ENCODE peak calls at places on chromosomes 2 and 18, in eight cellular contexts. One of them, this sample, is unnamed.

GRCh38 chr18:24201699-24202687 is 63.1 kb downstream of the CABYR start:
- DNase-seq in OCI-LY7: no peak
- DNase-seq in PC-9: no peak
- DNase-seq in upper lobe of right lung: no peak
- DNase-seq in fibroblast of lung: no peak
- DNase-seq in CD8-positive, alpha-beta T cell: no peak
- DNase-seq in esophagus squamous epithelium: no peak
- DNase-seq in cardiac muscle cell: no peak
- DNase-seq in this sample: no peak

GRCh38 chr2:239379641-239380170 is 21.1 kb downstream of the HDAC4 start:
- DNase-seq in OCI-LY7: no peak
- DNase-seq in PC-9: no peak
- DNase-seq in upper lobe of right lung: no peak
- DNase-seq in fibroblast of lung: no peak
- DNase-seq in CD8-positive, alpha-beta T cell: no peak
- DNase-seq in esophagus squamous epithelium: no peak
- DNase-seq in cardiac muscle cell: no peak
- DNase-seq in this sample: no peak

GRCh38 chr2:202278036-202278760 is 12.6 kb downstream of the NOP58 start:
- DNase-seq in OCI-LY7: no peak
- DNase-seq in PC-9: no peak
- DNase-seq in upper lobe of right lung: no peak
- DNase-seq in fibroblast of lung: peak; percentile 71
- DNase-seq in CD8-positive, alpha-beta T cell: no peak
- DNase-seq in esophagus squamous epithelium: no peak
- DNase-seq in cardiac muscle cell: peak; percentile 65
- DNase-seq in this sample: no peak

GRCh38 chr18:35355140-35355618 is 11.0 kb upstream of the ZNF24 start:
- DNase-seq in OCI-LY7: peak; percentile 52
- DNase-seq in PC-9: peak; percentile 27
- DNase-seq in upper lobe of right lung: peak; percentile 67
- DNase-seq in fibroblast of lung: peak; percentile 88
- DNase-seq in CD8-positive, alpha-beta T cell: peak; percentile 69
- DNase-seq in esophagus squamous epithelium: peak; percentile 8
- DNase-seq in cardiac muscle cell: peak; percentile 92
- DNase-seq in this sample: peak; percentile 81

GRCh38 chr2:230155359-230155758 is 64.4 kb downstream of the SP110 start:
- DNase-seq in OCI-LY7: no peak
- DNase-seq in PC-9: no peak
- DNase-seq in upper lobe of right lung: no peak
- DNase-seq in fibroblast of lung: no peak
- DNase-seq in CD8-positive, alpha-beta T cell: no peak
- DNase-seq in esophagus squamous epithelium: no peak
- DNase-seq in cardiac muscle cell: no peak
- DNase-seq in this sample: peak; percentile 16

GRCh38 chr2:28011322-28011737 is 120.8 kb downstream of the BABAM2 start:
- DNase-seq in OCI-LY7: no peak
- DNase-seq in PC-9: no peak
- DNase-seq in upper lobe of right lung: no peak
- DNase-seq in fibroblast of lung: no peak
- DNase-seq in CD8-positive, alpha-beta T cell: no peak
- DNase-seq in esophagus squamous epithelium: no peak
- DNase-seq in cardiac muscle cell: no peak
- DNase-seq in this sample: no peak

GRCh38 chr18:13436596-13436995 is 218.0 kb downstream of the LDLRAD4 start:
- DNase-seq in OCI-LY7: no peak
- DNase-seq in PC-9: no peak
- DNase-seq in upper lobe of right lung: no peak
- DNase-seq in fibroblast of lung: no peak
- DNase-seq in CD8-positive, alpha-beta T cell: peak; percentile 59
- DNase-seq in esophagus squamous epithelium: no peak
- DNase-seq in cardiac muscle cell: no peak
- DNase-seq in this sample: no peak

GRCh38 chr18:13077473-13077872 is 86.3 kb downstream of the CEP192 start:
- DNase-seq in OCI-LY7: no peak
- DNase-seq in PC-9: no peak
- DNase-seq in upper lobe of right lung: no peak
- DNase-seq in fibroblast of lung: no peak
- DNase-seq in CD8-positive, alpha-beta T cell: no peak
- DNase-seq in esophagus squamous epithelium: no peak
- DNase-seq in cardiac muscle cell: no peak
- DNase-seq in this sample: no peak

GRCh38 chr2:207434903-207435302 is 94.9 kb upstream of the CREB1 start:
- DNase-seq in OCI-LY7: no peak
- DNase-seq in PC-9: no peak
- DNase-seq in upper lobe of right lung: no peak
- DNase-seq in fibroblast of lung: no peak
- DNase-seq in CD8-positive, alpha-beta T cell: no peak
- DNase-seq in esophagus squamous epithelium: no peak
- DNase-seq in cardiac muscle cell: no peak
- DNase-seq in this sample: no peak

DNA sequence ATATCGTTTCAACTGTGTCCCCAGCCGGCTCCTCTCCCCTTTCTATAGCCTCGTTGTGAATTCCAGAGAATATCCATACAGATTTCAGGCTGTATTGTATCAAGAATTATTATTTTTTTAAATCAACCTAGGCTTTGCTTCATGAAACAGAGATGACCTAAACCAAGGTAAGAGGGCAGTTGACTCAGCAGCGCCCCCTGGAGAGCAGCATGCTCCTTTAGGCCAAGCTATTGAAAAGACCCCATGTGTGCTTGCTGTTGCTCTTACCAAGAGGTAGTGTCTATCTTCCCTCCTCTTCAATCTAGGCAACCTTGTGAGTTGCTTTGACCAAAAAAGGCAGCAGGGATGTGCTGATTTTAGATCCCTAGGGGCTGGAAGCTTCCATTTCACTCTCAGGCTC is 426.7 kb upstream of the SMIM21 start:
- DNase-seq in OCI-LY7: peak; percentile 4
- DNase-seq in PC-9: peak; percentile 3
- DNase-seq in upper lobe of right lung: no peak
- DNase-seq in fibroblast of lung: no peak
- DNase-seq in CD8-positive, alpha-beta T cell: no peak
- DNase-seq in esophagus squamous epithelium: no peak
- DNase-seq in cardiac muscle cell: no peak
- DNase-seq in this sample: no peak
- TF ChIP-seq CTCF in OCI-LY7: peak; percentile 72
- TF ChIP-seq CTCF in PC-9: peak; percentile 66
- TF ChIP-seq CTCF in upper lobe of right lung: peak; percentile 30
- TF ChIP-seq CTCF in fibroblast of lung: no peak
- TF ChIP-seq CTCF in CD8-positive, alpha-beta T cell: no peak
- TF ChIP-seq CTCF in esophagus squamous epithelium: no peak
- TF ChIP-seq CTCF in cardiac muscle cell: no peak
- TF ChIP-seq CTCF in this sample: no peak

DNA sequence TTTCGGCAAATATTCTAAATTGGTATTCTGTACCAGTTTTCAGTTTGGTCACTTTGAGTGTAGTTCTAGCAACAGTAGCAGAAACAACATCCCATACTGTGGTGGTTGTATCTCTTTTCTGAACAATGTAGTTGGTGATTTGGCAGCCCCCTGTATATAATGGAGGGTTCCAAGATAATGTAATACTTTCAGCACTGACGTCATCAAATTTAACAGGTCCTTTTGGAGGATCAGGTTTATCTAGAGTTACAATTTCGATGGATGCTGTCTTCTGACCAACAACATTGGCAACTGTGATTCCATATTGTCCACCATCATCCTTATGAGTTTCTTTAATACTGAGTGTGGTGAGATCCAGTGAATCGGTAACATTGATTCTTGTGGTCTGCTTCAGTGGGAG is 88.0 kb downstream of the PLEKHA3 start:
- DNase-seq in OCI-LY7: no peak
- DNase-seq in PC-9: no peak
- DNase-seq in upper lobe of right lung: no peak
- DNase-seq in fibroblast of lung: no peak
- DNase-seq in CD8-positive, alpha-beta T cell: no peak
- DNase-seq in esophagus squamous epithelium: no peak
- DNase-seq in cardiac muscle cell: no peak
- DNase-seq in this sample: no peak
- H3K9me3 ChIP-seq in OCI-LY7: no peaks in the 10 kb centered on the region
- H3K9me3 ChIP-seq in PC-9: no peaks in the 10 kb centered on the region
- H3K9me3 ChIP-seq in upper lobe of right lung: no peaks in the 10 kb centered on the region
- H3K9me3 ChIP-seq in fibroblast of lung: no peaks in the 10 kb centered on the region
- H3K9me3 ChIP-seq in CD8-positive, alpha-beta T cell: peaks cover 21% of the 10 kb centered on the region
- H3K9me3 ChIP-seq in esophagus squamous epithelium: peaks cover 3% of the 10 kb centered on the region
- H3K9me3 ChIP-seq in cardiac muscle cell: no peaks in the 10 kb centered on the region
- H3K9me3 ChIP-seq in this sample: no peaks in the 10 kb centered on the region

GRCh38 chr2:168460561-168460960 is 4.5 kb downstream of the CERS6 start:
- DNase-seq in OCI-LY7: no peak
- DNase-seq in PC-9: no peak
- DNase-seq in upper lobe of right lung: no peak
- DNase-seq in fibroblast of lung: no peak
- DNase-seq in CD8-positive, alpha-beta T cell: no peak
- DNase-seq in esophagus squamous epithelium: no peak
- DNase-seq in cardiac muscle cell: no peak
- DNase-seq in this sample: no peak

GRCh38 chr2:168459256-168459655 is 3.2 kb downstream of the CERS6 start:
- DNase-seq in OCI-LY7: no peak
- DNase-seq in PC-9: no peak
- DNase-seq in upper lobe of right lung: no peak
- DNase-seq in fibroblast of lung: no peak
- DNase-seq in CD8-positive, alpha-beta T cell: no peak
- DNase-seq in esophagus squamous epithelium: no peak
- DNase-seq in cardiac muscle cell: no peak
- DNase-seq in this sample: no peak

GRCh38 chr2:168462543-168463045 is 6.5 kb downstream of the CERS6 start:
- DNase-seq in OCI-LY7: no peak
- DNase-seq in PC-9: no peak
- DNase-seq in upper lobe of right lung: no peak
- DNase-seq in fibroblast of lung: no peak
- DNase-seq in CD8-positive, alpha-beta T cell: no peak
- DNase-seq in esophagus squamous epithelium: no peak
- DNase-seq in cardiac muscle cell: no peak
- DNase-seq in this sample: no peak

GRCh38 chr2:168461942-168462331 is 5.9 kb downstream of the CERS6 start:
- DNase-seq in OCI-LY7: no peak
- DNase-seq in PC-9: no peak
- DNase-seq in upper lobe of right lung: no peak
- DNase-seq in fibroblast of lung: no peak
- DNase-seq in CD8-positive, alpha-beta T cell: no peak
- DNase-seq in esophagus squamous epithelium: no peak
- DNase-seq in cardiac muscle cell: no peak
- DNase-seq in this sample: no peak

DNA sequence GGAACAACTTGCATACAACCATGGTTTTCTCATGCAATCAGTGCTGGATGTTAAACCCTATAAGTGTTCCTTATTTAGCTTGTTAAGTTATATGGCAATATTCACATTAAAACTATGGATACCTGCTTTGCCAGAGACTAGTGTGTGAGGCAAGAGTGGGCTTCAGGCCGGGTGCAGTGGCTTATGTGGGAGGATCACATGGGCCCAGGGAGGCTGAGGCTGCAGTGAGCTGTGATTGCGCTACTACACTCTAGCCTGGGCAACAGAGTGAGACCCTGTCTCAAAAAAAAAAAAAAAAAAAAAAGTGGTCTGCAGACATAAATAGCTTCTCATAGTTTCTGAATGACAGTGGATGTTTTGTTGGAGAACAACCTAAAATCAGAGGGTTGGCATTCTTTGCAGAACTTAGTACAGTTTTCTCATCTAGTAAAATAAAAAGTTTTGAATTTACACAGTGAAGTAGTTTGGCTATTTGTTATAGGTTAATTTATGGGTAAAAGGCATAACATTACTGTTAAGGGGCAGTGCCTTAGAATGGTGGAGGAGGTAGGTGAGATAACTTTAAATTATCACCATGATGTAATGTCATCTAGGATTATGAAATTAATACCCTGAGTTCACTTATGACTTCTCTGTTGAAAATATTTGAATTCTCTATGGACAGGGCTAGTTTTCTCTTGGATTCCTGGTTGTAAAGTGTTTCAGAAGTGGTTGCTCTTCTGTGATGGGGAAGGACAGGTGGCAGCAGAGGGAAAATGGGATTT is 5.3 kb downstream of the CERS6 start:
- DNase-seq in OCI-LY7: no peak
- DNase-seq in PC-9: no peak
- DNase-seq in upper lobe of right lung: no peak
- DNase-seq in fibroblast of lung: no peak
- DNase-seq in CD8-positive, alpha-beta T cell: no peak
- DNase-seq in esophagus squamous epithelium: no peak
- DNase-seq in cardiac muscle cell: no peak
- DNase-seq in this sample: no peak
- H3K4me1 ChIP-seq in OCI-LY7: no peaks in the 10 kb centered on the region
- H3K4me1 ChIP-seq in PC-9: peaks cover 19% of the 10 kb centered on the region
- H3K4me1 ChIP-seq in upper lobe of right lung: peaks cover 16% of the 10 kb centered on the region
- H3K4me1 ChIP-seq in fibroblast of lung: peaks cover 2% of the 10 kb centered on the region
- H3K4me1 ChIP-seq in CD8-positive, alpha-beta T cell: peaks cover 40% of the 10 kb centered on the region
- H3K4me1 ChIP-seq in esophagus squamous epithelium: peaks cover 6% of the 10 kb centered on the region
- H3K4me1 ChIP-seq in cardiac muscle cell: peaks cover 30% of the 10 kb centered on the region
- H3K4me1 ChIP-seq in this sample: peaks cover 46% of the 10 kb centered on the region

GRCh38 chr2:235053649-235054048 is 101.8 kb downstream of the SH3BP4 start:
- DNase-seq in OCI-LY7: no peak
- DNase-seq in PC-9: no peak
- DNase-seq in upper lobe of right lung: no peak
- DNase-seq in fibroblast of lung: no peak
- DNase-seq in CD8-positive, alpha-beta T cell: no peak
- DNase-seq in esophagus squamous epithelium: no peak
- DNase-seq in cardiac muscle cell: no peak
- DNase-seq in this sample: no peak

GRCh38 chr2:235056768-235057167 is 105.0 kb downstream of the SH3BP4 start:
- DNase-seq in OCI-LY7: no peak
- DNase-seq in PC-9: no peak
- DNase-seq in upper lobe of right lung: no peak
- DNase-seq in fibroblast of lung: no peak
- DNase-seq in CD8-positive, alpha-beta T cell: no peak
- DNase-seq in esophagus squamous epithelium: no peak
- DNase-seq in cardiac muscle cell: no peak
- DNase-seq in this sample: no peak

GRCh38 chr2:235054497-235054896 is 102.7 kb downstream of the SH3BP4 start:
- DNase-seq in OCI-LY7: no peak
- DNase-seq in PC-9: no peak
- DNase-seq in upper lobe of right lung: no peak
- DNase-seq in fibroblast of lung: no peak
- DNase-seq in CD8-positive, alpha-beta T cell: no peak
- DNase-seq in esophagus squamous epithelium: no peak
- DNase-seq in cardiac muscle cell: no peak
- DNase-seq in this sample: no peak

GRCh38 chr2:235054919-235055318 is 103.1 kb downstream of the SH3BP4 start:
- DNase-seq in OCI-LY7: no peak
- DNase-seq in PC-9: no peak
- DNase-seq in upper lobe of right lung: no peak
- DNase-seq in fibroblast of lung: no peak
- DNase-seq in CD8-positive, alpha-beta T cell: no peak
- DNase-seq in esophagus squamous epithelium: no peak
- DNase-seq in cardiac muscle cell: no peak
- DNase-seq in this sample: no peak

DNA sequence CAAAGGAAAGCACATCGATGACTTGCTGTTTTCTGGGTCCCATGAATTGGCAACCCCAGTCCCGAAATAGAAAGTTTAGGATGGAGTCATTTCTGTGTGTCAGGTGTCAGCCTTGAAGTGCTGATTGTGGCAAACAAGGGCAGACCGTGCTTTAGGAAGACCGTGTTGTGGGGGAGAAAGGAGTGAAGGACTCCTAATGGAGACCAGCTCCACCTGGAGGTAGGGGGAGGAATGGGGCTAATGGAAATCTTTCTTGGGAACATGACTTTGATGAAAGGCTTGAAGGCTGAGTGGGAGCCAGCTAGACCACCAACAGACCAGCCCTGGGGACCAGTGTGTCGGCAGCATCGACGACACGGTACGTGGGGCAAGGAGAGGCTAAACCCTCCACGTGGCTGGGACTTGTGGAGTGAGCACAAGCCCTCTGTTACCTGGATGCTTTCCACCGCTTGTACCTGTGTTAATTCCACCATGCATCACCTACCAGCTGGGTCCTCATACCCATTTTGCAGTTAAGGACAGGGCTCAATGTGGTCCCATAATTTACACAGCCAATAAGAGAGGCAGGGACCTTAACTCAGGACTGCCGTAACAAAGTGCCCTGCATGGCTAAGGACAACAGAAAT is 104.2 kb downstream of the SH3BP4 start:
- DNase-seq in OCI-LY7: peak; percentile 45
- DNase-seq in PC-9: peak; percentile 42
- DNase-seq in upper lobe of right lung: peak; percentile 62
- DNase-seq in fibroblast of lung: peak; percentile 48
- DNase-seq in CD8-positive, alpha-beta T cell: no peak
- DNase-seq in esophagus squamous epithelium: no peak
- DNase-seq in cardiac muscle cell: peak; percentile 52
- DNase-seq in this sample: no peak
- TF ChIP-seq CTCF in OCI-LY7: peak; percentile 69
- TF ChIP-seq CTCF in PC-9: peak; percentile 79
- TF ChIP-seq CTCF in upper lobe of right lung: peak; percentile 59
- TF ChIP-seq CTCF in fibroblast of lung: peak; percentile 40
- TF ChIP-seq CTCF in CD8-positive, alpha-beta T cell: no peak
- TF ChIP-seq CTCF in esophagus squamous epithelium: peak; percentile 50
- TF ChIP-seq CTCF in cardiac muscle cell: peak; percentile 66
- TF ChIP-seq CTCF in this sample: peak; percentile 16

This sample was measured in right atrium auricular region.